ENCODE peak calls at places on chromosomes 13 and 19, in five cellular contexts. C, K, T, A and R are unnamed samples.
A peak's percentile ranks its signal among the peaks of the same experiment; 100 is the strongest.

GRCh38 chr13:51453959-51454703 is 1.3 kb upstream of the INTS6 start:
- DNase-seq in C (no peak), K (peak; percentile 3), T (no peak), A (peak; percentile 46), R (no peak)

GRCh38 chr19:48629599-48630288 is 7.4 kb downstream of the DBP start:
- DNase-seq in T (peak; percentile 97), K (no peak), A (peak; percentile 48), C (no peak), R (no peak)

GRCh38 chr19:42051166-42052115 is 18.6 kb downstream of the GRIK5 start:
- DNase-seq in C (no peak), K (no peak), T (no peak), A (no peak), R (no peak)

GRCh38 chr13:71801781-71802180 is 65.2 kb downstream of the DACH1 start:
- DNase-seq in T (no peak), K (no peak), C (no peak), A (no peak), R (no peak)

GRCh38 chr19:1004204-1004802 is 4.1 kb downstream of the GRIN3B start:
- DNase-seq in T (no peak), C (no peak), K (no peak), A (no peak), R (no peak)

GRCh38 chr13:20713014-20713376 is 9.5 kb downstream of the IL17D start:
- DNase-seq in A (no peak), K (no peak), C (no peak), T (no peak), R (no peak)

GRCh38 chr13:113917523-113918371 is 53.9 kb upstream of the GAS6 start:
- DNase-seq in C (no peak), T (no peak), A (no peak), K (no peak), R (no peak)

GRCh38 chr13:46383383-46383782 is 3.7 kb downstream of the RUBCNL start:
- DNase-seq in C (no peak), A (no peak), K (no peak), T (no peak), R (no peak)

GRCh38 chr13:113762538-113762937 is 3.5 kb downstream of the TMEM255B start:
- DNase-seq in K (no peak), T (no peak), C (no peak), A (no peak), R (no peak)

GRCh38 chr13:43388282-43389034 is 365.1 kb downstream of the DNAJC15 start:
- DNase-seq in K (no peak), C (no peak), A (no peak), T (no peak), R (no peak)

GRCh38 chr13:102726430-102726829 is 31.6 kb upstream of the METTL21C start:
- DNase-seq in C (no peak), K (peak; percentile 10), A (peak; percentile 8), T (no peak), R (peak; percentile 35)

GRCh38 chr13:110261166-110262081 is 45.5 kb downstream of the COL4A1 start:
- DNase-seq in C (no peak), T (no peak), A (no peak), K (no peak), R (no peak)

GRCh38 chr19:45153339-45154063 is 7.3 kb downstream of the NKPD1 start:
- DNase-seq in A (peak; percentile 69), T (no peak), K (no peak), C (no peak), R (no peak)

GRCh38 chr13:47215741-47216140 is 318.9 kb upstream of the HTR2A start:
- DNase-seq in A (no peak), C (no peak), T (peak; percentile 19), K (peak; percentile 1), R (no peak)

GRCh38 chr13:47117268-47117667 is 220.4 kb upstream of the HTR2A start:
- DNase-seq in A (peak; percentile 77), T (no peak), K (no peak), C (no peak), R (no peak)

GRCh38 chr13:37340911-37341670 is 235.6 kb upstream of the CSNK1A1L start:
- DNase-seq in A (no peak), T (no peak), C (no peak), K (no peak), R (no peak)

GRCh38 chr13:45108716-45109706 is 11.3 kb upstream of the GTF2F2 start:
- DNase-seq in K (no peak), C (peak; percentile 33), T (no peak), A (peak; percentile 38), R (no peak)

GRCh38 chr13:111956261-111957151 is 110.4 kb upstream of the SOX1 start:
- DNase-seq in C (no peak), K (no peak), A (no peak), T (no peak), R (no peak)

GRCh38 chr13:112447761-112448603 is 71.8 kb downstream of the SPACA7 start:
- DNase-seq in T (no peak), A (no peak), C (no peak), K (no peak), R (no peak)

GRCh38 chr13:39765801-39766463 is 110.5 kb downstream of the COG6 start:
- DNase-seq in A (no peak), C (no peak), T (no peak), K (peak; percentile 5), R (no peak)

GRCh38 chr13:62767473-62767872 is 1351.8 kb upstream of the PCDH20 start:
- DNase-seq in A (no peak), T (no peak), C (no peak), K (no peak), R (no peak)

GRCh38 chr19:4775627-4776152 is 15.8 kb upstream of the FEM1A start:
- DNase-seq in K (no peak), T (no peak), C (no peak), A (no peak), R (no peak)

GRCh38 chr13:19089315-19089714 is 92.3 kb downstream of the TUBA3C start:
- DNase-seq in A (peak; percentile 41), K (peak; percentile 13), T (no peak), C (no peak), R (peak; percentile 9)

GRCh38 chr19:45815501-45816216 is 551 bp upstream of the RSPH6A start:
- DNase-seq in K (no peak), A (no peak), C (no peak), T (peak; percentile 67), R (no peak)

GRCh38 chr13:83221256-83221655 is 661.0 kb downstream of the SLITRK1 start:
- DNase-seq in K (peak; percentile 4), A (peak; percentile 0), C (no peak), T (no peak), R (no peak)

GRCh38 chr19:12802267-12803106 is 618 bp downstream of the THSD8 start:
- DNase-seq in K (no peak), T (no peak), A (no peak), C (no peak), R (no peak)

GRCh38 chr19:32676186-32676894 is 692 bp downstream of the RGS9BP start:
- DNase-seq in C (no peak), A (no peak), T (no peak), K (peak; percentile 74), R (no peak)

GRCh38 chr19:7482584-7483439 is 6.0 kb downstream of the PEX11G start:
- DNase-seq in A (peak; percentile 74), C (no peak), T (peak; percentile 66), K (no peak), R (no peak)

GRCh38 chr13:106038752-106039151 is 496.7 kb downstream of the EFNB2 start:
- DNase-seq in C (no peak), T (no peak), K (peak; percentile 5), A (no peak), R (no peak)

GRCh38 chr19:52224211-52224610 is 34.4 kb downstream of the PPP2R1A start:
- DNase-seq in A (no peak), C (no peak), T (no peak), K (no peak), R (no peak)

GRCh38 chr19:39937792-39938191 is 3.4 kb upstream of the FCGBP start:
- DNase-seq in K (no peak), C (no peak), A (no peak), T (no peak), R (no peak)

GRCh38 chr13:34805347-34805746 is 136.7 kb upstream of the NBEA start:
- DNase-seq in A (no peak), K (no peak), C (no peak), T (no peak), R (no peak)

GRCh38 chr19:29505034-29505824 is 20.6 kb upstream of the VSTM2B start:
- DNase-seq in C (no peak), K (no peak), A (no peak), T (no peak), R (no peak)

GRCh38 chr19:43675269-43675879 is 5.4 kb upstream of the PLAUR start:
- DNase-seq in A (no peak), T (no peak), K (peak; percentile 88), C (peak; percentile 34), R (no peak)

GRCh38 chr19:40605201-40605971 is 4.2 kb downstream of the LTBP4 start:
- DNase-seq in T (no peak), K (peak; percentile 96), A (peak; percentile 85), C (peak; percentile 48), R (peak; percentile 22)

GRCh38 chr19:5039642-5040543 is 71.0 kb downstream of the KDM4B start:
- DNase-seq in T (no peak), C (no peak), K (no peak), A (no peak), R (no peak)

GRCh38 chr13:80054806-80055205 is 286.1 kb downstream of the SPRY2 start:
- DNase-seq in T (no peak), K (no peak), C (no peak), A (no peak), R (no peak)

GRCh38 chr13:68697551-68697950 is 1410.1 kb upstream of the ATXN8OS start:
- DNase-seq in T (no peak), K (no peak), C (no peak), A (peak; percentile 70), R (no peak)
- TF ChIP-seq CEBPB in T (no peak), K (no peak), C (no peak), A (no peak), R (no peak)

DNA sequence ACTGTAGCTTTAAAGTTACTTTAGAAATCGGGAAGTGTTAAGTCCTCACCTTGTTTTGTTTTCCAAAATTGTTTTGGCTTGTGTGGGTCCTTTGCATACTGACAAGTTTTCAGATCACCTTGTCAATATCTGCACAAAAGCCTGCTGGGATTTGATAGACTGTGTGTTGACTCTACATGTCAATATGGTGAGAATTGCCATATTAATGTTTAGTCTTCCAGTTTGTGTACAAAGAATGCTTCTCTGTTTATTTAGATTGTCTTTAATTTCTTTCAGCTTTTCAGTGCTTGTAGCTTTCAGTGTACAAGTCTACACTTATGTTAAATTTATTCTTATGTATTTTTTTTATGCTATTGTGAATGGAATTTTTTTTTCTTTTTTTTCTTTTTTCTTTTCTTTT is 50.2 kb downstream of the SIPA1L3 start:
- DNase-seq in K (no peak), T (no peak), A (no peak), C (no peak), R (no peak)
- TF ChIP-seq EP300 in K (no peak), T (no peak), A (no peak), C (no peak), R (no peak)

DNA sequence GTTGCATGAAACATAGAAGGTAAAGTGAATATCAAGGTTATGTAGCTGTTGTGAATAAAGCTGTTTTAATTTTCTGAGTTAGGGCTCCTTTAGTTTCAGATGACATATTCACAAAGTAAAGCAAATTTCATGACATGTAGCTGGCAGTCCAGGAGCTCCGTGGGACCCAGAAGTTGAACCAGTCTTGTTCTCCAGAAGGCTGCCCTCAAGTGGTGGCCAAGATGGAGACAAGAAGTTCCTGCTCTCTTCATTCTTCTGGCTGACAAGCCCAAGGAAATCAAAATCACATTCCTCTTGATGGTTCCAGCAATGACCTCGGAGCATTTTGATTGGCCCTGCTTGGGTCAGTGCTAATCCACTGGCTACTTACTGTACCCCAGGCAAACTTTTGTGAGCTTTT is 128.7 kb downstream of the LIG4 start:
- DNase-seq in T (no peak), K (peak; percentile 22), C (no peak), A (no peak), R (no peak)
- TF ChIP-seq CEBPB in T (no peak), K (no peak), C (no peak), A (no peak), R (no peak)

GRCh38 chr19:50434525-50434924 is 1.8 kb downstream of the MYBPC2 start:
- DNase-seq in A (peak; percentile 53), T (no peak), K (no peak), C (no peak), R (no peak)
- TF ChIP-seq EP300 in A (no peak), T (no peak), K (no peak), C (no peak), R (no peak)